ENCODE peak calls at places on chromosomes 7 and 10, in eight cellular contexts. V is psoas muscle; U is left ventricle myocardium inferior; T is adrenal gland; D is astrocyte; I is mammary epithelial cell; W is CD8-positive, alpha-beta memory T cell; L is esophagus squamous epithelium. J is an unnamed sample.

GRCh38 chr7:155002411-155003214 is at the start of gene PAXIP1:
- DNase-seq in V (peak; percentile 77), U (peak; percentile 45), I (peak; percentile 31), D (peak; percentile 3), W (peak; percentile 62), L (no peak), T (no peak), J (peak; percentile 40)

GRCh38 chr10:118148245-118148644 is 101.5 kb upstream of the RAB11FIP2 start:
- DNase-seq in U (no peak), V (no peak), W (no peak), T (no peak), I (no peak), L (no peak), D (no peak), J (no peak)

GRCh38 chr10:110226926-110227641 is 19.7 kb downstream of the MXI1 start:
- DNase-seq in T (peak; percentile 76), L (peak; percentile 93), I (peak; percentile 27), W (peak; percentile 73), V (peak; percentile 83), D (no peak), U (peak; percentile 78), J (peak; percentile 78)

GRCh38 chr10:124214610-124215009 is 121.2 kb upstream of the CHST15 start:
- DNase-seq in U (no peak), L (no peak), T (no peak), D (no peak), I (no peak), W (no peak), V (no peak), J (no peak)

GRCh38 chr10:15486404-15486803 is 115.3 kb upstream of the FAM171A1 start:
- DNase-seq in U (no peak), L (no peak), V (no peak), T (no peak), D (peak; percentile 67), W (no peak), I (no peak), J (no peak)

GRCh38 chr10:119115921-119116320 is 12.0 kb downstream of the DENND10 start:
- DNase-seq in D (no peak), W (no peak), V (no peak), L (no peak), U (no peak), T (no peak), I (no peak), J (no peak)

GRCh38 chr10:88792656-88793055 is 9.9 kb upstream of the LIPM start:
- DNase-seq in W (no peak), D (peak; percentile 69), I (peak; percentile 72), L (no peak), V (peak; percentile 48), U (peak; percentile 20), T (peak; percentile 43), J (peak; percentile 29)

GRCh38 chr7:157844141-157844540 is 507.3 kb downstream of the DNAJB6 start:
- DNase-seq in D (no peak), V (no peak), T (no peak), U (no peak), I (no peak), L (no peak), W (no peak), J (no peak)

GRCh38 chr10:114638874-114639625 is 19.0 kb downstream of the ABLIM1 start:
- DNase-seq in U (no peak), T (no peak), I (peak; percentile 89), D (peak; percentile 99), W (no peak), L (no peak), V (no peak), J (no peak)

GRCh38 chr10:22573820-22574569 is 140.4 kb downstream of the PIP4K2A start:
- DNase-seq in W (no peak), I (peak; percentile 16), U (no peak), V (no peak), T (peak; percentile 27), D (no peak), L (no peak), J (no peak)

GRCh38 chr10:50373821-50374501 is 122.6 kb upstream of the ASAH2 start:
- DNase-seq in V (no peak), L (no peak), U (no peak), W (no peak), D (peak; percentile 66), I (no peak), T (peak; percentile 26), J (no peak)

GRCh38 chr7:151381333-151382078 is 28.3 kb downstream of the WDR86 start:
- DNase-seq in L (no peak), V (no peak), U (no peak), I (no peak), D (no peak), W (peak; percentile 70), T (no peak), J (no peak)
- H3K4me3 ChIP-seq in L (peak overlapping the region; percentile 1), V (peak overlapping the region; percentile 46), U (peak overlapping the region; percentile 61), I (no peak overlapping the region), D (no peak overlapping the region), W (peak overlapping the region; percentile 45), T (peak overlapping the region; percentile 40), J (peak overlapping the region; percentile 6)

GRCh38 chr7:111081553-111081952 is 9.4 kb upstream of the LRRN3 start:
- DNase-seq in L (no peak), U (no peak), W (no peak), T (no peak), D (no peak), I (no peak), V (no peak), J (no peak)
- H3K27ac ChIP-seq in L (no peak overlapping the region), U (no peak overlapping the region), W (no peak overlapping the region), T (no peak overlapping the region), D (peak overlapping the region; percentile 82), I (no peak overlapping the region), V (no peak overlapping the region), J (no peak overlapping the region)

GRCh38 chr10:75166623-75166972 is 44.0 kb upstream of the VDAC2 start:
- DNase-seq in T (no peak), V (no peak), I (no peak), D (no peak), U (no peak), L (no peak), W (no peak), J (no peak)
- H3K4me3 ChIP-seq in T (no peak overlapping the region), V (no peak overlapping the region), I (no peak overlapping the region), D (no peak overlapping the region), U (no peak overlapping the region), L (no peak overlapping the region), W (peak overlapping the region; percentile 23), J (no peak overlapping the region)

GRCh38 chr7:151086802-151087246 is 549 bp downstream of the AGAP3 start:
- DNase-seq in I (peak; percentile 35), D (no peak), T (peak; percentile 45), U (no peak), W (no peak), V (no peak), L (no peak), J (no peak)
- H3K27ac ChIP-seq in I (peak overlapping the region; percentile 77), D (peak overlapping the region; percentile 59), T (peak overlapping the region; percentile 21), U (peak overlapping the region; percentile 88), W (peak overlapping the region; percentile 70), V (peak overlapping the region; percentile 84), L (peak overlapping the region; percentile 80), J (peak overlapping the region; percentile 45)

GRCh38 chr10:59019603-59020002 is 156.8 kb upstream of the PHYHIPL start:
- DNase-seq in I (no peak), V (no peak), U (no peak), L (no peak), D (no peak), T (no peak), W (no peak), J (no peak)

GRCh38 chr10:59016043-59016442 is 160.4 kb upstream of the PHYHIPL start:
- DNase-seq in U (no peak), I (no peak), L (no peak), D (no peak), W (no peak), T (no peak), V (no peak), J (no peak)

DNA sequence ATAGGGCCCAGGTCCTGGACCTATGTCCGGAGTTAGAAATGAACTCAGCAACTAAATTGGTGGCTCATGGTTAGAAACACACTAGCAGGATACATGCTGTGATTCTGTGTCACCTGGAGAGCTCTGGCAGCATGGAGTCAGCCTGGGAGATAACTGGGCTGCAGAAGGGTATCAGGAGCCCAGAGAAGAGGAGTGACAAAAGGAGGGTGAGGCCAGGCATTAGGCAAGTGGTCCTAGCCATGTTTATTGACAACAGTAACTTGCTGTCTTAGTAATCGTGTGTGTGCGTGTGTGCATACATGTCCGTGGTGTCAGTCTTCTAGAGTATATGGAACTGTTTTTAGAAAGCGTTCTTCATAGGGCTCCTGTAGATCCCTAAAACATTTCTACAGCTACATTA is 157.5 kb upstream of the PHYHIPL start:
- DNase-seq in W (no peak), I (no peak), L (no peak), U (no peak), T (no peak), D (no peak), V (no peak), J (no peak)
- H3K4me3 ChIP-seq in W (no peak overlapping the region), I (no peak overlapping the region), L (no peak overlapping the region), U (peak overlapping the region; percentile 35), T (peak overlapping the region; percentile 36), D (no peak overlapping the region), V (peak overlapping the region; percentile 26), J (no peak overlapping the region)

DNA sequence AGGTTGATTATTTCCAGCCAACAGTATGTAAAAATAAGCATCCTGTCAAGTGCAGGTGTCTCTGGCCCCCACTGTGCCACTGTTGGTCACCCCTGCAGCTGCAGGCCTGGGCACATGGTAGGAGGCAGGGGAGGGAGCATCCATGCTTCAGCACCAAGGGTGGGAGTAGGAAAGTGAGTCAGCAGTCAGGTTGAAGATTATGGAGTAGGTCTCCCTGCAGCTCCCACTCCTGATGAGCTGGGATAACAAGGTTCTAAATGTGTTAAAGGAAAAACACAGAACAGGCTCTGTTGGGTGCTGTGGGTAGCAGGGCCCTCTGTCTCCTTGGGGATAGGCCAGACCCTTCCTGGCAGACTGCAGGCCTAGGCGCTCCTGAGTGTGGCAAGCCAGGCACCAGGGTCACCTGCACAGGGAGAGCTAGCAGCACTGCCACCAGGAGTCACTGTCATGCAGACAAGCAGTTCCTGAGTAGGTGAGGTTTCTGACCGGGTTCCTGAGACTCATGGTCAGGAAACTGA is 59.3 kb downstream of the NUDCD3 start:
- DNase-seq in L (no peak), W (no peak), D (no peak), I (no peak), V (no peak), U (no peak), T (peak; percentile 37), J (no peak)
- H3K27ac ChIP-seq in L (no peak overlapping the region), W (no peak overlapping the region), D (no peak overlapping the region), I (no peak overlapping the region), V (peak overlapping the region; percentile 56), U (peak overlapping the region; percentile 56), T (no peak overlapping the region), J (no peak overlapping the region)

GRCh38 chr7:156640949-156641485 is 443 bp downstream of the RNF32 start:
- DNase-seq in W (no peak), L (no peak), T (peak; percentile 37), V (peak; percentile 62), D (peak; percentile 49), U (no peak), I (peak; percentile 55), J (no peak)
- H3K4me3 ChIP-seq in W (peak overlapping the region; percentile 74), L (peak overlapping the region; percentile 69), T (peak overlapping the region; percentile 86), V (peak overlapping the region; percentile 86), D (peak overlapping the region; percentile 79), U (peak overlapping the region; percentile 87), I (peak overlapping the region; percentile 92), J (peak overlapping the region; percentile 78)

J was measured in right cardiac atrium.